ENCODE peak calls at places on chromosome 1, in six cellular contexts. One of them, this sample, is unnamed.

GRCh38 chr1:38973659-38974437 is 17.2 kb upstream of the AKIRIN1 start:
- DNase-seq in choroid plexus epithelial cell: no peak
- DNase-seq in left ventricle myocardium inferior: peak; percentile 22
- DNase-seq in astrocyte of the cerebellum: no peak
- DNase-seq in tibial nerve: no peak
- DNase-seq in upper lobe of left lung: no peak
- DNase-seq in this sample: no peak

GRCh38 chr1:184002071-184002470 is 35.5 kb downstream of the COLGALT2 start:
- DNase-seq in choroid plexus epithelial cell: peak; percentile 86
- DNase-seq in left ventricle myocardium inferior: no peak
- DNase-seq in astrocyte of the cerebellum: peak; percentile 80
- DNase-seq in tibial nerve: no peak
- DNase-seq in upper lobe of left lung: no peak
- DNase-seq in this sample: peak; percentile 81

GRCh38 chr1:241499910-241500309 is 19.6 kb downstream of the FH start:
- DNase-seq in choroid plexus epithelial cell: peak; percentile 71
- DNase-seq in left ventricle myocardium inferior: no peak
- DNase-seq in astrocyte of the cerebellum: peak; percentile 23
- DNase-seq in tibial nerve: no peak
- DNase-seq in upper lobe of left lung: no peak
- DNase-seq in this sample: no peak

GRCh38 chr1:59401581-59401980 is 104.7 kb downstream of the FGGY start:
- DNase-seq in choroid plexus epithelial cell: no peak
- DNase-seq in left ventricle myocardium inferior: no peak
- DNase-seq in astrocyte of the cerebellum: no peak
- DNase-seq in tibial nerve: no peak
- DNase-seq in upper lobe of left lung: no peak
- DNase-seq in this sample: no peak

GRCh38 chr1:232388363-232388762 is 241.6 kb downstream of the SIPA1L2 start:
- DNase-seq in choroid plexus epithelial cell: no peak
- DNase-seq in left ventricle myocardium inferior: no peak
- DNase-seq in astrocyte of the cerebellum: no peak
- DNase-seq in tibial nerve: no peak
- DNase-seq in upper lobe of left lung: no peak
- DNase-seq in this sample: no peak

GRCh38 chr1:245247791-245248789 is 93.3 kb downstream of the KIF26B start:
- DNase-seq in choroid plexus epithelial cell: no peak
- DNase-seq in left ventricle myocardium inferior: no peak
- DNase-seq in astrocyte of the cerebellum: no peak
- DNase-seq in tibial nerve: no peak
- DNase-seq in upper lobe of left lung: peak; percentile 47
- DNase-seq in this sample: no peak

GRCh38 chr1:245898581-245898980 is 608.5 kb downstream of the SMYD3 start:
- DNase-seq in choroid plexus epithelial cell: no peak
- DNase-seq in left ventricle myocardium inferior: no peak
- DNase-seq in astrocyte of the cerebellum: no peak
- DNase-seq in tibial nerve: no peak
- DNase-seq in upper lobe of left lung: no peak
- DNase-seq in this sample: no peak

GRCh38 chr1:106944721-106945120 is 111.8 kb upstream of the PRMT6 start:
- DNase-seq in choroid plexus epithelial cell: peak; percentile 67
- DNase-seq in left ventricle myocardium inferior: no peak
- DNase-seq in astrocyte of the cerebellum: no peak
- DNase-seq in tibial nerve: no peak
- DNase-seq in upper lobe of left lung: no peak
- DNase-seq in this sample: no peak

GRCh38 chr1:14791611-14792010 is 193.1 kb downstream of the KAZN start:
- DNase-seq in choroid plexus epithelial cell: no peak
- DNase-seq in left ventricle myocardium inferior: no peak
- DNase-seq in astrocyte of the cerebellum: no peak
- DNase-seq in tibial nerve: no peak
- DNase-seq in upper lobe of left lung: peak; percentile 38
- DNase-seq in this sample: no peak

GRCh38 chr1:168098534-168099313 is 38.0 kb downstream of the GPR161 start:
- DNase-seq in choroid plexus epithelial cell: no peak
- DNase-seq in left ventricle myocardium inferior: no peak
- DNase-seq in astrocyte of the cerebellum: no peak
- DNase-seq in tibial nerve: no peak
- DNase-seq in upper lobe of left lung: no peak
- DNase-seq in this sample: no peak

GRCh38 chr1:903721-904270 is 19.9 kb upstream of the SAMD11 start:
- DNase-seq in choroid plexus epithelial cell: no peak
- DNase-seq in left ventricle myocardium inferior: peak; percentile 20
- DNase-seq in astrocyte of the cerebellum: no peak
- DNase-seq in tibial nerve: no peak
- DNase-seq in upper lobe of left lung: peak; percentile 79
- DNase-seq in this sample: no peak

GRCh38 chr1:103496014-103496635 is 29.4 kb upstream of the RNPC3 start:
- DNase-seq in choroid plexus epithelial cell: peak; percentile 78
- DNase-seq in left ventricle myocardium inferior: no peak
- DNase-seq in astrocyte of the cerebellum: peak; percentile 59
- DNase-seq in tibial nerve: no peak
- DNase-seq in upper lobe of left lung: no peak
- DNase-seq in this sample: no peak

GRCh38 chr1:201309420-201309819 is 26.1 kb downstream of the PKP1 start:
- DNase-seq in choroid plexus epithelial cell: peak; percentile 14
- DNase-seq in left ventricle myocardium inferior: peak; percentile 67
- DNase-seq in astrocyte of the cerebellum: no peak
- DNase-seq in tibial nerve: peak; percentile 51
- DNase-seq in upper lobe of left lung: no peak
- DNase-seq in this sample: peak; percentile 29

GRCh38 chr1:9069324-9070100 is at the start of gene SLC2A5:
- DNase-seq in choroid plexus epithelial cell: no peak
- DNase-seq in left ventricle myocardium inferior: no peak
- DNase-seq in astrocyte of the cerebellum: no peak
- DNase-seq in tibial nerve: peak; percentile 14
- DNase-seq in upper lobe of left lung: no peak
- DNase-seq in this sample: no peak

GRCh38 chr1:63630238-63630637 is 37.0 kb downstream of the PGM1 start:
- DNase-seq in choroid plexus epithelial cell: no peak
- DNase-seq in left ventricle myocardium inferior: no peak
- DNase-seq in astrocyte of the cerebellum: no peak
- DNase-seq in tibial nerve: no peak
- DNase-seq in upper lobe of left lung: no peak
- DNase-seq in this sample: no peak

GRCh38 chr1:8938232-8939117 is 7.2 kb upstream of the CA6 start:
- DNase-seq in choroid plexus epithelial cell: no peak
- DNase-seq in left ventricle myocardium inferior: no peak
- DNase-seq in astrocyte of the cerebellum: peak; percentile 57
- DNase-seq in tibial nerve: no peak
- DNase-seq in upper lobe of left lung: no peak
- DNase-seq in this sample: no peak

GRCh38 chr1:247421074-247421473 is 5.1 kb downstream of the NLRP3 start:
- DNase-seq in choroid plexus epithelial cell: no peak
- DNase-seq in left ventricle myocardium inferior: no peak
- DNase-seq in astrocyte of the cerebellum: no peak
- DNase-seq in tibial nerve: no peak
- DNase-seq in upper lobe of left lung: no peak
- DNase-seq in this sample: no peak

GRCh38 chr1:199799116-199799515 is 228.4 kb upstream of the NR5A2 start:
- DNase-seq in choroid plexus epithelial cell: no peak
- DNase-seq in left ventricle myocardium inferior: no peak
- DNase-seq in astrocyte of the cerebellum: no peak
- DNase-seq in tibial nerve: no peak
- DNase-seq in upper lobe of left lung: peak; percentile 3
- DNase-seq in this sample: no peak

GRCh38 chr1:30267856-30268255 is 455.5 kb downstream of the MATN1 start:
- DNase-seq in choroid plexus epithelial cell: no peak
- DNase-seq in left ventricle myocardium inferior: no peak
- DNase-seq in astrocyte of the cerebellum: no peak
- DNase-seq in tibial nerve: no peak
- DNase-seq in upper lobe of left lung: no peak
- DNase-seq in this sample: no peak

GRCh38 chr1:193730017-193730416 is 543.6 kb upstream of the B3GALT2 start:
- DNase-seq in choroid plexus epithelial cell: peak; percentile 84
- DNase-seq in left ventricle myocardium inferior: no peak
- DNase-seq in astrocyte of the cerebellum: no peak
- DNase-seq in tibial nerve: no peak
- DNase-seq in upper lobe of left lung: no peak
- DNase-seq in this sample: no peak

GRCh38 chr1:74703386-74704182 is 29.3 kb downstream of the CRYZ start:
- DNase-seq in choroid plexus epithelial cell: no peak
- DNase-seq in left ventricle myocardium inferior: no peak
- DNase-seq in astrocyte of the cerebellum: no peak
- DNase-seq in tibial nerve: no peak
- DNase-seq in upper lobe of left lung: no peak
- DNase-seq in this sample: no peak

GRCh38 chr1:115680730-115681111 is 39.0 kb downstream of the VANGL1 start:
- DNase-seq in choroid plexus epithelial cell: no peak
- DNase-seq in left ventricle myocardium inferior: no peak
- DNase-seq in astrocyte of the cerebellum: no peak
- DNase-seq in tibial nerve: no peak
- DNase-seq in upper lobe of left lung: no peak
- DNase-seq in this sample: no peak

GRCh38 chr1:19373206-19374126 is 61.3 kb downstream of the SLC66A1 start:
- DNase-seq in choroid plexus epithelial cell: no peak
- DNase-seq in left ventricle myocardium inferior: no peak
- DNase-seq in astrocyte of the cerebellum: no peak
- DNase-seq in tibial nerve: peak; percentile 40
- DNase-seq in upper lobe of left lung: no peak
- DNase-seq in this sample: no peak

GRCh38 chr1:208431721-208432120 is 187.5 kb upstream of the PLXNA2 start:
- DNase-seq in choroid plexus epithelial cell: no peak
- DNase-seq in left ventricle myocardium inferior: no peak
- DNase-seq in astrocyte of the cerebellum: peak; percentile 50
- DNase-seq in tibial nerve: no peak
- DNase-seq in upper lobe of left lung: no peak
- DNase-seq in this sample: peak; percentile 14

GRCh38 chr1:47931395-47931794 is 65.8 kb downstream of the TRABD2B start:
- DNase-seq in choroid plexus epithelial cell: peak; percentile 18
- DNase-seq in left ventricle myocardium inferior: no peak
- DNase-seq in astrocyte of the cerebellum: no peak
- DNase-seq in tibial nerve: no peak
- DNase-seq in upper lobe of left lung: no peak
- DNase-seq in this sample: no peak

GRCh38 chr1:94864821-94865220 is 44.7 kb downstream of the SLC44A3 start:
- DNase-seq in choroid plexus epithelial cell: peak; percentile 34
- DNase-seq in left ventricle myocardium inferior: no peak
- DNase-seq in astrocyte of the cerebellum: no peak
- DNase-seq in tibial nerve: no peak
- DNase-seq in upper lobe of left lung: no peak
- DNase-seq in this sample: no peak
- H3K4me3 ChIP-seq in choroid plexus epithelial cell: no peak overlapping the region
- H3K4me3 ChIP-seq in left ventricle myocardium inferior: no peak overlapping the region
- H3K4me3 ChIP-seq in astrocyte of the cerebellum: no peak overlapping the region
- H3K4me3 ChIP-seq in tibial nerve: no peak overlapping the region
- H3K4me3 ChIP-seq in upper lobe of left lung: no peak overlapping the region
- H3K4me3 ChIP-seq in this sample: no peak overlapping the region

DNA sequence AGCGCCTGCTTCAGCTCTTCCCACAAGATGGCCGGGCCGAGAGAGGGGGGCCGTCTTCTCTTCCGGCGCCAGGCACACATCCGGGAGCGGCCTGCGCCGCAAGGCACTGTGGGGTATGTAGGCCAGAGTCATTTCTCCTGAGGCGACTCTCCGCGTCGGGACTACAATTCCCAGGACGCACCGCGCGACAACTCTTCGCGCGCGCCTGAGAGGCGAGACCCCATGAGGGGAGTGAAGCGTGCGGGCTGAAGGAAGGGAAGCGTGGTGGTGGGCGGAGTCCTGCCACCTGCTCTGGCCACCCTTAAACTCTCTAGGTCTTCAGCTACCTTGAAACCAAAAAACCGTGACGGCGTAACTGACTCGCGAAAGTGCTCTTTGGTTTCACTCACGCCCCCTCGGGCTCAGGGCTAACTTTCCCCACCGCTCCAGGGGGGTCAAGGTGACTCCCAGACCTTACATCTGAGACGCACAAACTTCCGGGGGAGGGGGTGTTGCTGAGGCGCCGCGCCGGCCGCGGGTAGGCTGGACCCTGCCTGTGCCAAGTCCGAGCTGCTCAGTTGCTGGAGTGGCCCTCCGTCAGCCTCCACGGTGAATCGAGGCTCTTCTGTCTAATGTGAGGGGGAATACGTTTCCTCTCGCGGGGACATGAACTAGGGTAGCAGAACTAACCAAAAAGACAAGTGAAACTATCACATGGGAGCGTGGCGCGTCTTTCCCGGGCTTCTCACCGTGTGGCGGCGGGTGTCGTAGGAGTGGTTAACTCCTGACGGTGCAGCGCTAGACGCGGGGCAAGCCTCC is at the start of gene SERBP1:
- DNase-seq in choroid plexus epithelial cell: peak; percentile 98
- DNase-seq in left ventricle myocardium inferior: peak; percentile 96
- DNase-seq in astrocyte of the cerebellum: peak; percentile 94
- DNase-seq in tibial nerve: peak; percentile 92
- DNase-seq in upper lobe of left lung: peak; percentile 96
- DNase-seq in this sample: peak; percentile 92
- TF ChIP-seq CTCF in choroid plexus epithelial cell: peak; percentile 2
- TF ChIP-seq CTCF in left ventricle myocardium inferior: no peak
- TF ChIP-seq CTCF in astrocyte of the cerebellum: no peak
- TF ChIP-seq CTCF in tibial nerve: no peak
- TF ChIP-seq CTCF in upper lobe of left lung: no peak
- TF ChIP-seq CTCF in this sample: no peak

DNA sequence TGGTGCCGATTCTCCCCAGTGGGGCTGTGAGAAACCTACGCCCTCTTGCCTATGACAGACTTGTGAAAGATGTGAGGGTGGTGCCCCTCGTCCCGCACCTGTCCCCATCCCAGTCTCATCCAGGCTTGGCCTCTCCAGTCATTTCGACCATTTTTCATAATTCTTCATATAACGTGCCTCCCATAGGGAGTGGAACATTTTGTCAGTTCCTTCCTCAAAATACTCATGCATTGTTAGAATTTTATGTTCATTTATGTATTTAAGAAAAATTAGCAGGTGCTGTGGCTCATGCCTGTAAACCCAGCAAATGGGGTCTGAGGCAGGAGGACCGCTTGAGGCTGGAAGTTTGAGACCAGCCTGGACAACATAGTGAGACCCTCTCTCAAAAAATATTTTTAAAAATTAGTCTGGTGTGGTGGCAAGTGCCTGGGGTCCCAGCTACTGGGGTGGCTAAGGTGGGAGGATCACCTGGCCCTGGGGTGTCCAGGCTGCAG is 19.7 kb upstream of the SMPDL3B start:
- DNase-seq in choroid plexus epithelial cell: no peak
- DNase-seq in left ventricle myocardium inferior: no peak
- DNase-seq in astrocyte of the cerebellum: no peak
- DNase-seq in tibial nerve: no peak
- DNase-seq in upper lobe of left lung: no peak
- DNase-seq in this sample: no peak
- H3K4me3 ChIP-seq in choroid plexus epithelial cell: no peak overlapping the region
- H3K4me3 ChIP-seq in left ventricle myocardium inferior: peak overlapping the region; percentile 90
- H3K4me3 ChIP-seq in astrocyte of the cerebellum: no peak overlapping the region
- H3K4me3 ChIP-seq in tibial nerve: peak overlapping the region; percentile 84
- H3K4me3 ChIP-seq in upper lobe of left lung: peak overlapping the region; percentile 91
- H3K4me3 ChIP-seq in this sample: no peak overlapping the region

DNA sequence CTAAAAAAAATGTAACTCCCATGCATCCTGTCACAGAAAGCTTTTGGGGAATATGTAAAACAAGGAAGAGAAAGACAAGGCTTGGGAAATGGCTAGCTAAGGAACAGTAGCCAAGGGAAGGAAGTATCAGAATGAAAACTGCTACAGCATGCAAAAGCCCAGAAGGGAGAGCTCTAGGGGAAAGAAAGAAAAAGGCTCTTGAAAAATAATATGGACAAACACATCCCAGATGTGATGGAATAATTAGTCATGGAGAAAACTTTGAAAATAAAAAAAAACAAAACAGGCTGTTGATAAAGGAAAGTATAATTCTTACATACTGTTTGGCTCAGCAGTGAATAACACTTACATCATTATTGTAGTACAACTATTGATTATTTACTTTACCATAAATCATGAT is 47.9 kb upstream of the VCAM1 start:
- DNase-seq in choroid plexus epithelial cell: peak; percentile 34
- DNase-seq in left ventricle myocardium inferior: no peak
- DNase-seq in astrocyte of the cerebellum: no peak
- DNase-seq in tibial nerve: no peak
- DNase-seq in upper lobe of left lung: no peak
- DNase-seq in this sample: no peak
- TF ChIP-seq CTCF in choroid plexus epithelial cell: peak; percentile 20
- TF ChIP-seq CTCF in left ventricle myocardium inferior: no peak
- TF ChIP-seq CTCF in astrocyte of the cerebellum: peak; percentile 9
- TF ChIP-seq CTCF in tibial nerve: no peak
- TF ChIP-seq CTCF in upper lobe of left lung: no peak
- TF ChIP-seq CTCF in this sample: no peak